ENCODE peak calls at places on chromosomes 7 and 10, in four cellular contexts. A, J, Z and W are unnamed samples.
A peak's percentile ranks its signal among the peaks of the same experiment; 100 is the strongest.

GRCh38 chr7:98826811-98827231 is 43.0 kb downstream of the TMEM130 start:
- DNase-seq in A (no peak), J (no peak), Z (no peak), W (no peak)

GRCh38 chr7:155377837-155378579 is 79.9 kb upstream of the EN2 start:
- DNase-seq in A (no peak), J (no peak), Z (no peak), W (no peak)

GRCh38 chr7:123673752-123674398 is 18.2 kb downstream of the LMOD2 start:
- DNase-seq in A (no peak), J (no peak), Z (no peak), W (no peak)

GRCh38 chr7:145489609-145490008 is 627.0 kb upstream of the CNTNAP2 start:
- DNase-seq in A (no peak), J (no peak), Z (no peak), W (no peak)

GRCh38 chr7:138980575-138981285 is 459 bp downstream of the KIAA1549 start:
- DNase-seq in A (no peak), J (no peak), Z (no peak), W (no peak)

GRCh38 chr7:26993816-26994810 is 101.7 kb downstream of the HOXA1 start:
- DNase-seq in A (no peak), J (no peak), Z (no peak), W (no peak)

GRCh38 chr10:91409069-91409868 is 875 bp upstream of the HECTD2 start:
- DNase-seq in A (peak; percentile 27), J (no peak), Z (peak; percentile 53), W (peak; percentile 21)

GRCh38 chr7:131008840-131009651 is 275.0 kb upstream of the KLF14 start:
- DNase-seq in A (no peak), J (no peak), Z (no peak), W (no peak)

GRCh38 chr10:63197304-63198092 is 64.4 kb downstream of the NRBF2 start:
- DNase-seq in A (no peak), J (no peak), Z (no peak), W (no peak)

GRCh38 chr10:124670849-124671248 is 73.3 kb downstream of the FAM53B start:
- DNase-seq in A (no peak), J (no peak), Z (no peak), W (no peak)

GRCh38 chr10:131831561-131831960 is 69.2 kb upstream of the PPP2R2D start:
- DNase-seq in A (no peak), J (no peak), Z (no peak), W (no peak)

GRCh38 chr10:132593900-132594876 is 56.6 kb downstream of the INPP5A start:
- DNase-seq in A (no peak), J (peak; percentile 54), Z (no peak), W (no peak)

GRCh38 chr7:2633538-2634264 is 1.9 kb downstream of the TTYH3 start:
- DNase-seq in A (no peak), J (no peak), Z (peak; percentile 45), W (no peak)

GRCh38 chr10:84244651-84245270 is at the start of gene RGR:
- DNase-seq in A (no peak), J (no peak), Z (peak; percentile 75), W (no peak)

GRCh38 chr10:131933016-131933694 is 32.3 kb downstream of the PPP2R2D start:
- DNase-seq in A (no peak), J (no peak), Z (no peak), W (no peak)

GRCh38 chr10:132163278-132163765 is 23.4 kb upstream of the DPYSL4 start:
- DNase-seq in A (peak; percentile 84), J (no peak), Z (peak; percentile 33), W (no peak)

GRCh38 chr10:102433619-102434046 is 1.3 kb upstream of the CUEDC2 start:
- DNase-seq in A (no peak), J (no peak), Z (no peak), W (no peak)

GRCh38 chr7:158811461-158811860 is 17.8 kb downstream of the ESYT2 start:
- DNase-seq in A (no peak), J (no peak), Z (no peak), W (no peak)

GRCh38 chr7:32616625-32617024 is 121.3 kb downstream of the AVL9 start:
- DNase-seq in A (peak; percentile 20), J (no peak), Z (no peak), W (no peak)

GRCh38 chr10:19659920-19660655 is 156.1 kb upstream of the PLXDC2 start:
- DNase-seq in A (no peak), J (no peak), Z (no peak), W (no peak)

GRCh38 chr10:69152002-69152401 is 28.0 kb downstream of the VPS26A start:
- DNase-seq in A (no peak), J (no peak), Z (no peak), W (no peak)

GRCh38 chr10:24722676-24723385 is 856 bp downstream of the ARHGAP21 start:
- DNase-seq in A (peak; percentile 59), J (no peak), Z (peak; percentile 41), W (peak; percentile 48)

GRCh38 chr7:46928719-46929118 is 653.2 kb downstream of the TNS3 start:
- DNase-seq in A (no peak), J (no peak), Z (no peak), W (no peak)

GRCh38 chr10:125064681-125065492 is 95.5 kb downstream of the CTBP2 start:
- DNase-seq in A (no peak), J (peak; percentile 95), Z (no peak), W (peak; percentile 49)

GRCh38 chr7:99112097-99112496 is 31.8 kb downstream of the SMURF1 start:
- DNase-seq in A (no peak), J (peak; percentile 39), Z (no peak), W (peak; percentile 5)

GRCh38 chr10:68327889-68328786 is 3.7 kb upstream of the HNRNPH3 start:
- DNase-seq in A (no peak), J (no peak), Z (peak; percentile 57), W (no peak)

GRCh38 chr7:117230276-117231046 is 92.4 kb downstream of the WNT2 start:
- DNase-seq in A (no peak), J (peak; percentile 66), Z (no peak), W (no peak)

GRCh38 chr10:110048781-110049180 is 41.0 kb downstream of the ADD3 start:
- DNase-seq in A (no peak), J (no peak), Z (no peak), W (no peak)

GRCh38 chr7:128740996-128741395 is 1.8 kb downstream of the CALU start:
- DNase-seq in A (no peak), J (no peak), Z (no peak), W (no peak)

GRCh38 chr7:98165827-98166667 is 45.2 kb upstream of the BHLHA15 start:
- DNase-seq in A (no peak), J (no peak), Z (peak; percentile 33), W (peak; percentile 40)

GRCh38 chr7:113026941-113027340 is 59.7 kb downstream of the GPR85 start:
- DNase-seq in A (no peak), J (no peak), Z (no peak), W (no peak)

GRCh38 chr7:142539901-142540300 is 209.4 kb upstream of the PRSS1 start:
- DNase-seq in A (no peak), J (no peak), Z (no peak), W (no peak)

GRCh38 chr10:112275512-112276245 is 7.5 kb upstream of the TECTB start:
- DNase-seq in A (no peak), J (no peak), Z (peak; percentile 98), W (no peak)

GRCh38 chr10:5600908-5601307 is 65.5 kb downstream of the ASB13 start:
- DNase-seq in A (no peak), J (no peak), Z (no peak), W (no peak)

GRCh38 chr10:5603091-5603847 is 63.1 kb downstream of the ASB13 start:
- DNase-seq in A (no peak), J (no peak), Z (no peak), W (no peak)

GRCh38 chr10:5603848-5604170 is 62.6 kb downstream of the ASB13 start:
- DNase-seq in A (no peak), J (no peak), Z (peak; percentile 59), W (no peak)

GRCh38 chr10:5599613-5600520 is 66.5 kb downstream of the ASB13 start:
- DNase-seq in A (no peak), J (no peak), Z (no peak), W (no peak)

DNA sequence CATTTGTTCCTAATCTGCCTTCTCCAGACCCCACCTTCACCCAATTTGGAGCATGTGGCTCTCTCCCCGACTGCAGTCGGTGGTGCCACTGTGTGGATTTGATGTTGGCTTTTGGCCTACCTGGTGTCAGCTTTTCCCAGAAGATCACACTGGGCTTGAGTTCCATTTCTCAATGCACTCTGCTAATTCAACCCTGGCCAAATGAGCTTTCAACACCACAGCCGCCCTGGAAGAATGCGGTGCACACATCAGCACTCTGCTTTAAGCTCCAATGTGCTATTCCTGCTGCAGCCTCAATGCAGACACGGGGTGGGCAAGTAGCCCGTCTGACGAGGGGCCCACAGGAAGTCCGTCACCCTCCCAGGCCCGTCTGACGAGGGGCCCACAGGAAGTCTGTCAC is 64.6 kb downstream of the ASB13 start:
- DNase-seq in A (no peak), J (no peak), Z (no peak), W (no peak)
- TF ChIP-seq POLR2A in A (no peak), J (no peak), Z (no peak), W (no peak)

DNA sequence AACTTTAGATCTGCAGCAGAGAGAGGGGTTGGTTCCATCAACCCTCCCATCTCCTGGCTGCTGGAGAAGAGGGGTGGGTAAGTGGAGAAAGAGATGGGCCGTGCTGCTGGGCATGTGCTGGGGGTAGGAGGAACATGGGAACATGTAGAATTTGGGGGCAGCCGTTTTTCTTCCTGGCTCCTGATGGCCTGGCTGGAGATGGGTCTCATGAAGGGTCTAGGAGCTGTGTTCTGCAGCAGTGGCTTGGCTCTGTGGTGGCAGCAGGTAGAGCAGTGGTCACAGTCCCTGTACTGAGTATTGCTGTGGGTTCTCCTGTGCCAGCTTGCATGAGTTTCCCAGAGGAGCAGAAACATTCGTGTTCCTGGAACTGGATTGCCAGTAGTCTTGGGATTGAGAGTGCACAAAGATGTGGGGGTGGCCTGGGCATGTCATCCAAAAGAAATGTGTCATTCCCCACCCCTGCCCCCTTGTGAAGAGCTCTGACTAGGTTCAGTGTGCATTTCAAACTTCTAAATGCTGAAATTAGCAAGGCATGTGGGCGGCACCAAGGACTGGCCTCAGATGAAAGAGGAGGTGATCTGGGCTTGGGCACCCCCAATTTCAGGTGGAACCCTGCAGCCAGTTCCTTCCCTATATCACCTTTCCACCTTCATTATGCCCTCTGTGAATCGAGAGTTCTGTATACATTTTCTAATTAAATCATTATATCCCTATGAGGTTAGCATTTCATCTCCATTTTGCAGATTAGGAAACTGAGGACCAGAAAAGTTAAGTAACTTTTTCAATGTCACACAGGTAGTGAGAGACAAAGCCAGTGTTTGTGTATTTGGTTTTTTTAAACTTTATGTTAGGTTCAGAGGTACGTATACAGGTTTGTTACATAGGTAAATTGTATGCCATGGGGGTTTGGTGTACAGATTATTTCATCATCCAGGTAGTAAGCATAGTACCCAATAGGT is 2.1 kb downstream of the CHST3 start:
- DNase-seq in A (no peak), J (no peak), Z (no peak), W (no peak)
- TF ChIP-seq TAF1 in A (no peak), J (no peak), Z (no peak), W (no peak)

GRCh38 chr10:113958631-113959382 is 84.9 kb upstream of the ADRB1 start:
- DNase-seq in A (no peak), J (no peak), Z (peak; percentile 88), W (no peak)
- TF ChIP-seq POLR2A in A (no peak), J (no peak), Z (no peak), W (no peak)

GRCh38 chr7:100585511-100586265 is at the start of gene LRCH4:
- DNase-seq in A (peak; percentile 98), J (no peak), Z (no peak), W (peak; percentile 99)
- TF ChIP-seq TAF1 in A (peak; percentile 95), J (peak; percentile 95), Z (peak; percentile 93), W (peak; percentile 94)